ENCODE peak calls at places on chromosomes 11 and 22, in six cellular contexts. One of them, this sample, is unnamed.

GRCh38 chr11:72334651-72335050 is 90.7 kb upstream of the PHOX2A start:
- DNase-seq in heart right ventricle: no peak
- DNase-seq in fibroblast of pulmonary artery: no peak
- DNase-seq in dorsolateral prefrontal cortex: no peak
- DNase-seq in AG09309: no peak
- DNase-seq in GM12878: no peak
- DNase-seq in this sample: no peak

GRCh38 chr11:41222236-41222635 is 237.2 kb downstream of the LRRC4C start:
- DNase-seq in heart right ventricle: no peak
- DNase-seq in fibroblast of pulmonary artery: no peak
- DNase-seq in dorsolateral prefrontal cortex: no peak
- DNase-seq in AG09309: no peak
- DNase-seq in GM12878: no peak
- DNase-seq in this sample: no peak

GRCh38 chr11:123072279-123072678 is 10.3 kb upstream of the HSPA8 start:
- DNase-seq in heart right ventricle: no peak
- DNase-seq in fibroblast of pulmonary artery: no peak
- DNase-seq in dorsolateral prefrontal cortex: no peak
- DNase-seq in AG09309: no peak
- DNase-seq in GM12878: no peak
- DNase-seq in this sample: no peak

GRCh38 chr11:35347921-35348331 is 71.4 kb downstream of the SLC1A2 start:
- DNase-seq in heart right ventricle: no peak
- DNase-seq in fibroblast of pulmonary artery: no peak
- DNase-seq in dorsolateral prefrontal cortex: no peak
- DNase-seq in AG09309: peak; percentile 87
- DNase-seq in GM12878: no peak
- DNase-seq in this sample: peak; percentile 59

GRCh38 chr22:29820941-29821789 is 16.9 kb downstream of the ASCC2 start:
- DNase-seq in heart right ventricle: peak; percentile 81
- DNase-seq in fibroblast of pulmonary artery: peak; percentile 100
- DNase-seq in dorsolateral prefrontal cortex: peak; percentile 25
- DNase-seq in AG09309: peak; percentile 68
- DNase-seq in GM12878: peak; percentile 82
- DNase-seq in this sample: peak; percentile 47

GRCh38 chr11:114256898-114257286 is 39.3 kb upstream of the NNMT start:
- DNase-seq in heart right ventricle: no peak
- DNase-seq in fibroblast of pulmonary artery: no peak
- DNase-seq in dorsolateral prefrontal cortex: no peak
- DNase-seq in AG09309: no peak
- DNase-seq in GM12878: no peak
- DNase-seq in this sample: no peak

GRCh38 chr22:39246690-39247332 is 2.0 kb upstream of the PDGFB start:
- DNase-seq in heart right ventricle: no peak
- DNase-seq in fibroblast of pulmonary artery: no peak
- DNase-seq in dorsolateral prefrontal cortex: no peak
- DNase-seq in AG09309: no peak
- DNase-seq in GM12878: no peak
- DNase-seq in this sample: no peak

GRCh38 chr11:30753504-30753903 is 167.4 kb upstream of the MPPED2 start:
- DNase-seq in heart right ventricle: no peak
- DNase-seq in fibroblast of pulmonary artery: no peak
- DNase-seq in dorsolateral prefrontal cortex: no peak
- DNase-seq in AG09309: no peak
- DNase-seq in GM12878: no peak
- DNase-seq in this sample: no peak

GRCh38 chr22:23292453-23293350 is 112.4 kb downstream of the BCR start:
- DNase-seq in heart right ventricle: no peak
- DNase-seq in fibroblast of pulmonary artery: no peak
- DNase-seq in dorsolateral prefrontal cortex: no peak
- DNase-seq in AG09309: no peak
- DNase-seq in GM12878: no peak
- DNase-seq in this sample: no peak
- TF ChIP-seq CTCF in heart right ventricle: no peak
- TF ChIP-seq CTCF in fibroblast of pulmonary artery: no peak
- TF ChIP-seq CTCF in dorsolateral prefrontal cortex: no peak
- TF ChIP-seq CTCF in AG09309: no peak
- TF ChIP-seq CTCF in GM12878: no peak
- TF ChIP-seq CTCF in this sample: no peak

GRCh38 chr11:57428643-57429042 is 1.7 kb upstream of the SLC43A3 start:
- DNase-seq in heart right ventricle: no peak
- DNase-seq in fibroblast of pulmonary artery: no peak
- DNase-seq in dorsolateral prefrontal cortex: no peak
- DNase-seq in AG09309: no peak
- DNase-seq in GM12878: no peak
- DNase-seq in this sample: no peak

GRCh38 chr11:57432714-57433163 is 5.8 kb upstream of the SLC43A3 start:
- DNase-seq in heart right ventricle: no peak
- DNase-seq in fibroblast of pulmonary artery: peak; percentile 86
- DNase-seq in dorsolateral prefrontal cortex: no peak
- DNase-seq in AG09309: peak; percentile 50
- DNase-seq in GM12878: no peak
- DNase-seq in this sample: no peak

GRCh38 chr11:57429946-57430345 is 3.0 kb upstream of the SLC43A3 start:
- DNase-seq in heart right ventricle: no peak
- DNase-seq in fibroblast of pulmonary artery: no peak
- DNase-seq in dorsolateral prefrontal cortex: no peak
- DNase-seq in AG09309: no peak
- DNase-seq in GM12878: no peak
- DNase-seq in this sample: no peak

GRCh38 chr11:57432017-57432590 is 5.2 kb upstream of the SLC43A3 start:
- DNase-seq in heart right ventricle: no peak
- DNase-seq in fibroblast of pulmonary artery: no peak
- DNase-seq in dorsolateral prefrontal cortex: no peak
- DNase-seq in AG09309: no peak
- DNase-seq in GM12878: no peak
- DNase-seq in this sample: no peak

GRCh38 chr11:57430946-57431345 is 4.0 kb upstream of the SLC43A3 start:
- DNase-seq in heart right ventricle: no peak
- DNase-seq in fibroblast of pulmonary artery: no peak
- DNase-seq in dorsolateral prefrontal cortex: no peak
- DNase-seq in AG09309: no peak
- DNase-seq in GM12878: no peak
- DNase-seq in this sample: no peak
- TF ChIP-seq CTCF in heart right ventricle: no peak
- TF ChIP-seq CTCF in fibroblast of pulmonary artery: no peak
- TF ChIP-seq CTCF in dorsolateral prefrontal cortex: no peak
- TF ChIP-seq CTCF in AG09309: no peak
- TF ChIP-seq CTCF in GM12878: no peak
- TF ChIP-seq CTCF in this sample: no peak

GRCh38 chr11:120629407-120629806 is 117.9 kb downstream of the GRIK4 start:
- DNase-seq in heart right ventricle: no peak
- DNase-seq in fibroblast of pulmonary artery: no peak
- DNase-seq in dorsolateral prefrontal cortex: no peak
- DNase-seq in AG09309: no peak
- DNase-seq in GM12878: no peak
- DNase-seq in this sample: no peak

GRCh38 chr11:120634706-120635105 is 123.2 kb downstream of the GRIK4 start:
- DNase-seq in heart right ventricle: no peak
- DNase-seq in fibroblast of pulmonary artery: no peak
- DNase-seq in dorsolateral prefrontal cortex: no peak
- DNase-seq in AG09309: no peak
- DNase-seq in GM12878: no peak
- DNase-seq in this sample: no peak

GRCh38 chr11:120630100-120630499 is 118.6 kb downstream of the GRIK4 start:
- DNase-seq in heart right ventricle: no peak
- DNase-seq in fibroblast of pulmonary artery: no peak
- DNase-seq in dorsolateral prefrontal cortex: no peak
- DNase-seq in AG09309: no peak
- DNase-seq in GM12878: no peak
- DNase-seq in this sample: no peak

GRCh38 chr11:120633630-120634374 is 122.3 kb downstream of the GRIK4 start:
- DNase-seq in heart right ventricle: no peak
- DNase-seq in fibroblast of pulmonary artery: no peak
- DNase-seq in dorsolateral prefrontal cortex: peak; percentile 12
- DNase-seq in AG09309: no peak
- DNase-seq in GM12878: no peak
- DNase-seq in this sample: no peak

DNA sequence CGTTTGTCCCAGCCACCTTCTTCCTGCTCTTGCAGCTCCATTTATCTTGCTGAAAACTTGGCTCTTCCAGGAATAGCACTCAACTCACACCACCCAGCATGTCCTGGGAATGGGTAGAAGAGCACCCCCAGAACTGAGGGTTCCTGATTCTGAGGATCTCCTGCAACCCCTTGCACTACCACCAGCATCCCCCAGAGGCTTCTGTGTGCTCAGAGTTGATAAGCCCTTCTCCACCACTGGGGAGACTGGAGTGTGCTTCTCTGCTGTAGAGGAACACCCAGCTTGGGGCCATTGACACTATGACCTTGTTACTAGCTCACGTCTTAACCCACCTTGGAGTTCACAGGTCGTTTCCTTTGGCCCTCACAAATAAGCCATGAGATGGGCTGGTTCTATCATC is 121.0 kb downstream of the GRIK4 start:
- DNase-seq in heart right ventricle: no peak
- DNase-seq in fibroblast of pulmonary artery: no peak
- DNase-seq in dorsolateral prefrontal cortex: no peak
- DNase-seq in AG09309: no peak
- DNase-seq in GM12878: no peak
- DNase-seq in this sample: no peak
- TF ChIP-seq CTCF in heart right ventricle: no peak
- TF ChIP-seq CTCF in fibroblast of pulmonary artery: no peak
- TF ChIP-seq CTCF in dorsolateral prefrontal cortex: no peak
- TF ChIP-seq CTCF in AG09309: no peak
- TF ChIP-seq CTCF in GM12878: peak; percentile 62
- TF ChIP-seq CTCF in this sample: no peak

GRCh38 chr11:11468919-11469318 is 115.9 kb upstream of the CSNK2A3 start:
- DNase-seq in heart right ventricle: no peak
- DNase-seq in fibroblast of pulmonary artery: no peak
- DNase-seq in dorsolateral prefrontal cortex: no peak
- DNase-seq in AG09309: no peak
- DNase-seq in GM12878: no peak
- DNase-seq in this sample: no peak

GRCh38 chr11:11463397-11463796 is 110.3 kb upstream of the CSNK2A3 start:
- DNase-seq in heart right ventricle: no peak
- DNase-seq in fibroblast of pulmonary artery: no peak
- DNase-seq in dorsolateral prefrontal cortex: no peak
- DNase-seq in AG09309: no peak
- DNase-seq in GM12878: no peak
- DNase-seq in this sample: no peak

GRCh38 chr11:11465280-11465679 is 112.2 kb upstream of the CSNK2A3 start:
- DNase-seq in heart right ventricle: no peak
- DNase-seq in fibroblast of pulmonary artery: no peak
- DNase-seq in dorsolateral prefrontal cortex: no peak
- DNase-seq in AG09309: no peak
- DNase-seq in GM12878: no peak
- DNase-seq in this sample: no peak

GRCh38 chr11:11464555-11464954 is 111.5 kb upstream of the CSNK2A3 start:
- DNase-seq in heart right ventricle: no peak
- DNase-seq in fibroblast of pulmonary artery: no peak
- DNase-seq in dorsolateral prefrontal cortex: no peak
- DNase-seq in AG09309: no peak
- DNase-seq in GM12878: no peak
- DNase-seq in this sample: no peak

DNA sequence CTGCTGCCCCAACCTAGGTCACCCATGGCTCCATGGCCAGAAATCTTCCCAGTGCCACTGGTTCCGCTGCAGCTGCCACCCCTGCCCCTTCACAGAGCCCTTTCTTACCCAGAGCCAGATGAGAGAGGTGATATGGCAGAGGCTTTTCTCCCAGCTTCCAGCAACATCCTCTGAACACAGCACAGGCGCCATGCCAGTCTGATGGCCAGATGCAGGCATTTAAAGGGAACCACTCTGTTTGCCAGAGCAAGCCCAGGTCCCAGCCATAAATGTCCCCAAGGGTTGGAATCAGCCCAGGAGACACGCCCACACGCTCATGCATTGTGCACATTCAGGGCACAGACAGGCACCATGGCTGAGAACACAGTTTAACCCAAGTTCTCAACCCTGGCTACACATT is 114.2 kb upstream of the CSNK2A3 start:
- DNase-seq in heart right ventricle: no peak
- DNase-seq in fibroblast of pulmonary artery: no peak
- DNase-seq in dorsolateral prefrontal cortex: no peak
- DNase-seq in AG09309: no peak
- DNase-seq in GM12878: no peak
- DNase-seq in this sample: no peak
- TF ChIP-seq CTCF in heart right ventricle: no peak
- TF ChIP-seq CTCF in fibroblast of pulmonary artery: no peak
- TF ChIP-seq CTCF in dorsolateral prefrontal cortex: no peak
- TF ChIP-seq CTCF in AG09309: no peak
- TF ChIP-seq CTCF in GM12878: no peak
- TF ChIP-seq CTCF in this sample: no peak

DNA sequence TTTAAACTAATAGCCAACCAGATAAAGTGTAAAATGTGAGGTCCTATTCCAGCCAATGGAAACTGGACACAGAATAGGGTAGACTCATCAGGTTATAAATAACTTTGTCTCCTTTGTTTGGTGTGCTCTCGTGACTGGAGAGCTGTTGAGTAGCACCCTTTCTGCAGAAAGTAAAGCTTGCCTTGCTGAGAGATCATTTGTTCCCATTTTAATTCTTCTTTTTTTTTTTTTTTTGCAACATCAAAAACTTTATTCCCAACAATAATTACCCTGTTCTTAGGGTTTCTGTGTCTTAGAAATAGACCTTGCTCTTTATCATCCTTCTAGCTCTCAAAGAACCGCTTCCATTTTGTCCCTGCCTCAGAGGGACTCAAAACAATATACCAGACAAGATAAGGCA is 220.4 kb downstream of the FAM76B start:
- DNase-seq in heart right ventricle: no peak
- DNase-seq in fibroblast of pulmonary artery: no peak
- DNase-seq in dorsolateral prefrontal cortex: no peak
- DNase-seq in AG09309: no peak
- DNase-seq in GM12878: no peak
- DNase-seq in this sample: no peak
- TF ChIP-seq CTCF in heart right ventricle: no peak
- TF ChIP-seq CTCF in fibroblast of pulmonary artery: no peak
- TF ChIP-seq CTCF in dorsolateral prefrontal cortex: no peak
- TF ChIP-seq CTCF in AG09309: no peak
- TF ChIP-seq CTCF in GM12878: no peak
- TF ChIP-seq CTCF in this sample: no peak

This sample was measured in AG09319.